ENCODE peak calls at places on chromosomes 4 and X, in nine cellular contexts. H is gastrocnemius medialis, C is A549, L is Peyer's patch, M is adrenal gland, N is stomach, X is testis, S is IMR-90, V is right lobe of liver. R is an unnamed sample.

GRCh38 chr4:123616970-123617392 is 220.4 kb downstream of the SPRY1 start:
- DNase-seq in H (peak; percentile 23), C (no peak), L (peak; percentile 76), M (peak; percentile 70), N (peak; percentile 29), X (peak; percentile 48), S (no peak), V (no peak), R (peak; percentile 46)

GRCh38 chr4:24244663-24245519 is 339.5 kb downstream of the DHX15 start:
- DNase-seq in H (peak; percentile 70), C (no peak), L (no peak), M (peak; percentile 18), N (no peak), X (no peak), S (peak; percentile 32), V (no peak), R (no peak)

GRCh38 chrX:134948333-134949241 is 42.2 kb upstream of the SMIM10 start:
- DNase-seq in H (no peak), C (peak; percentile 84), L (no peak), M (peak; percentile 44), N (no peak), X (no peak), S (peak; percentile 88), V (no peak), R (no peak)

GRCh38 chr4:37464373-37464772 is 219.8 kb downstream of the NWD2 start:
- DNase-seq in H (no peak), C (no peak), L (no peak), M (no peak), N (no peak), X (no peak), S (no peak), V (no peak), R (no peak)

GRCh38 chrX:110320588-110320987 is 2.7 kb upstream of the AMMECR1 start:
- DNase-seq in H (no peak), C (no peak), L (no peak), M (no peak), N (no peak), X (no peak), S (no peak), V (no peak), R (no peak)

GRCh38 chr4:175805863-175806262 is 6.2 kb downstream of the GPM6A start:
- DNase-seq in H (no peak), C (no peak), L (no peak), M (no peak), N (no peak), X (no peak), S (no peak), V (no peak), R (no peak)

GRCh38 chr4:36053931-36054330 is 190.4 kb downstream of the ARAP2 start:
- DNase-seq in H (no peak), C (no peak), L (no peak), M (no peak), N (no peak), X (no peak), S (no peak), V (no peak), R (no peak)

GRCh38 chr4:7422098-7422897 is 12.4 kb downstream of the PSAPL1 start:
- DNase-seq in H (no peak), C (no peak), L (no peak), M (no peak), N (peak; percentile 22), X (no peak), S (no peak), V (no peak), R (peak; percentile 2)

GRCh38 chr4:137125011-137125410 is 407.3 kb downstream of the PCDH18 start:
- DNase-seq in H (no peak), C (peak; percentile 39), L (no peak), M (no peak), N (no peak), X (no peak), S (peak; percentile 55), V (no peak), R (no peak)

GRCh38 chr4:155759372-155760252 is 791 bp downstream of the GUCY1B1 start:
- DNase-seq in H (no peak), C (peak; percentile 0), L (no peak), M (peak; percentile 15), N (peak; percentile 25), X (peak; percentile 43), S (peak; percentile 16), V (peak; percentile 61), R (peak; percentile 23)

GRCh38 chrX:148146121-148146520 is 165.0 kb downstream of the FMR1NB start:
- DNase-seq in H (no peak), C (no peak), L (no peak), M (no peak), N (no peak), X (no peak), S (no peak), V (no peak), R (no peak)

GRCh38 chr4:114146947-114147618 is 167.6 kb upstream of the ARSJ start:
- DNase-seq in H (no peak), C (no peak), L (no peak), M (no peak), N (no peak), X (no peak), S (no peak), V (no peak), R (no peak)

GRCh38 chr4:56424697-56425514 is 10.5 kb downstream of the PPAT start:
- DNase-seq in H (no peak), C (peak; percentile 7), L (peak; percentile 44), M (peak; percentile 31), N (peak; percentile 32), X (peak; percentile 68), S (peak; percentile 45), V (no peak), R (peak; percentile 13)

DNA sequence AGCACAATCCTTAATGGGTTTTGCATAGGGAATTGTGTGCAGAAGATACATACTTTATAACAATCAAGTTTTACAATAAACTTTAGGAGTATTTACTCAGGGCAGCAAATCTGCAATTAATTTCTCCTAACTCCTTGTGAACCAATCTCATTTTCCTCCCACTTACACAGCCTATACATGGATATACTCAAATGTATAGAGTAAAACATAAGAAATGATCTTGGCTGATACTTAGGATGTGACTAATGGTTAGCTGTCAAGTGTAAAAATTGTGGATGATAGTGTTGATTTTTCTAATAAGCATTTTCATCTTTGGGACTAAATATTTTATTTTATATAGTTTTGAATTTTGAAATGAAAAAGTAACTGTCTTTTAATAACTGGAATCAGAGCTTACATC is 759.6 kb downstream of the GRID2 start:
- DNase-seq in H (no peak), C (no peak), L (no peak), M (no peak), N (no peak), X (no peak), S (no peak), V (no peak), R (no peak)
- TF ChIP-seq POLR2A in H (no peak), C (no peak), L (no peak), M (no peak), N (no peak), X (no peak), S (no peak), V (no peak), R (no peak)

DNA sequence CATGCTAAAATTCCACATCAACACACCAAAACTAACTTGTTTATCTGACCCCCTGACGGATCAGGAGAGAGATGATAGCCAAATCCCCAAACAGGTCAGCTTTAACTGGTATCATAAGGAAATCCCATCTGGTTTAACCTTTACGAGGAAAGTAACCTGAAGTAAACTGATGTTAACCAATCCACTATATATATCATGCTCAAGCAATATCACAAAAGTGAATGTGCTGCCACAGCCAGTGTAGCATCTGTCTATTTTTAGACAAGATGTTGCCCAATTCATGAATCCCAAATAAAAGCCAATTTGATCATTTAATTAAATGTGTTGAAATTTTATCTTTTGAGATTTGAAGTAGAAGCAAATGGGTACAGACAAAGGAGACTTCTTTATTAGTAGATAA is 44.5 kb downstream of the EGF start:
- DNase-seq in H (no peak), C (no peak), L (no peak), M (no peak), N (no peak), X (no peak), S (no peak), V (no peak), R (no peak)
- H3K4me3 ChIP-seq in H (no peak overlapping the region), C (no peak overlapping the region), L (no peak overlapping the region), M (no peak overlapping the region), N (no peak overlapping the region), X (no peak overlapping the region), S (no peak overlapping the region), V (no peak overlapping the region), R (no peak overlapping the region)

GRCh38 chr4:139171878-139172691 is 4.9 kb downstream of the ELF2 start:
- DNase-seq in H (no peak), C (peak; percentile 35), L (no peak), M (no peak), N (no peak), X (no peak), S (peak; percentile 55), V (no peak), R (no peak)

GRCh38 chr4:139177049-139177887 is at the start of gene ELF2:
- DNase-seq in H (peak; percentile 95), C (peak; percentile 87), L (peak; percentile 90), M (peak; percentile 95), N (peak; percentile 94), X (peak; percentile 94), S (peak; percentile 84), V (peak; percentile 98), R (peak; percentile 95)

GRCh38 chr4:139175647-139176298 is 1.2 kb downstream of the ELF2 start:
- DNase-seq in H (no peak), C (no peak), L (no peak), M (no peak), N (no peak), X (no peak), S (peak; percentile 41), V (no peak), R (no peak)

GRCh38 chr4:139177888-139178609 is 1.0 kb upstream of the ELF2 start:
- DNase-seq in H (peak; percentile 93), C (peak; percentile 90), L (peak; percentile 90), M (peak; percentile 96), N (peak; percentile 96), X (peak; percentile 95), S (peak; percentile 91), V (peak; percentile 98), R (peak; percentile 96)

DNA sequence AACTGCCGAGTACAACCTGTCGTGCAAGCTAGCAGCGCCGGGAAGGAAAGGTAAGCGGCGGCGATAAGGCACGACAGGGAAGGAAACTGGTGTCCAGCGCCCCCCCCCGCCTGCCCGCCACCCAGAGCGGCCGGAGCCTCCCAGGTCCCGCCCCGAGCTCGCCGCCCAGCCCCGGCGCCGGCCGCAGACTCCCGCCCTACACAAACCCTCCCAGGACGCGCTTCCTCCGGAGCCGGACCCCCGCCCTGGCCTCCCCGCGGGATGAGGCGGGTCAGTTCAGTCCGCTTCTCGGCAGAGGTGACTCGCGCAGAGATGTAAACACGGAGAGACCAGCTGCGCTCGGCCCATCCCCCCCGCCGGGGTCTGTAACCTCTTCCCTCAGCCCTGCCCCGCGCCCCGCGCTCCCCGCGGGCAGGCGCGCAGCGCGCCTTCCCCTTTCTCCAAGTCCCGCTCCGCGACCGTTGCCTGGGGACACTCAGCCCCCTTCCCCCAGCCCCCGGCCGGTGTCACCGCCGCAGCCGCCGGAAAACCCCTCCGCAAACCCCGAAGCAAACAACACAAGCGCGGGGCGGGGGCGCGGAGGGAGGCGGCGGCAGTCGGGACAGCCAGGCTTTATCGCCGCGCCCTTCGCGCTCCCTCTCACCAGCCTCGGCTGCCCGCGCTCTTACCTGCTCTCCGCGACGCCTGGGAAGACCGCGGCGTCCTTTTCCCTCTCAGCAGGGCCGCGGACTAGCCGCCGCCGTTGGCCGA is 544 bp downstream of the ELF2 start:
- DNase-seq in H (peak; percentile 80), C (peak; percentile 70), L (peak; percentile 63), M (peak; percentile 87), N (peak; percentile 91), X (peak; percentile 88), S (peak; percentile 79), V (peak; percentile 91), R (peak; percentile 84)
- TF ChIP-seq POLR2A in H (peak; percentile 50), C (no peak), L (peak; percentile 19), M (peak; percentile 63), N (no peak), X (no peak), S (no peak), V (peak; percentile 54), R (peak; percentile 75)

GRCh38 chrX:15816886-15817285 is 26.6 kb downstream of the ZRSR2 start:
- DNase-seq in H (no peak), C (no peak), L (no peak), M (no peak), N (no peak), X (no peak), S (no peak), V (no peak), R (no peak)
- H3K4me3 ChIP-seq in H (no peak overlapping the region), C (no peak overlapping the region), L (no peak overlapping the region), M (no peak overlapping the region), N (no peak overlapping the region), X (no peak overlapping the region), S (no peak overlapping the region), V (no peak overlapping the region), R (no peak overlapping the region)

R was measured in transverse colon.